ENCODE peak calls at places on chromosomes 2 and 18, in nine cellular contexts. A is GM06990, M is A549, Y is heart right ventricle, E is IMR-90, T is spleen, Q is trophoblast cell, V is foreskin fibroblast, L is cardiac fibroblast. B is an unnamed sample.

GRCh38 chr2:56108806-56109205 is 75.0 kb upstream of the CCDC85A start:
- DNase-seq in A (no peak), M (no peak), Y (no peak), E (no peak), T (no peak), Q (no peak), V (no peak), L (no peak), B (no peak)

GRCh38 chr2:191864623-191865521 is 18.0 kb upstream of the CAVIN2 start:
- DNase-seq in A (no peak), M (peak), Y (no peak), E (peak), T (no peak), Q (peak), V (peak), L (peak), B (no peak)

GRCh38 chr2:156818944-156819343 is 382.8 kb downstream of the GPD2 start:
- DNase-seq in A (no peak), M (no peak), Y (no peak), E (peak), T (no peak), Q (no peak), V (peak), L (peak), B (no peak)

GRCh38 chr2:11466307-11467125 is 555 bp upstream of the E2F6 start:
- DNase-seq in A (no peak), M (no peak), Y (peak), E (no peak), T (no peak), Q (no peak), V (no peak), L (no peak), B (no peak)

GRCh38 chr2:120864981-120865380 is 129.3 kb downstream of the GLI2 start:
- DNase-seq in A (no peak), M (no peak), Y (no peak), E (peak), T (peak), Q (peak), V (no peak), L (no peak), B (no peak)

GRCh38 chr2:14773696-14774095 is 141.2 kb downstream of the LRATD1 start:
- DNase-seq in A (no peak), M (no peak), Y (no peak), E (peak), T (no peak), Q (peak), V (no peak), L (no peak), B (no peak)

GRCh38 chr2:237472909-237473308 is 14.1 kb upstream of the MLPH start:
- DNase-seq in A (no peak), M (no peak), Y (no peak), E (no peak), T (no peak), Q (no peak), V (no peak), L (no peak), B (no peak)

GRCh38 chr18:49846263-49846662 is 32.9 kb upstream of the ACAA2 start:
- DNase-seq in A (no peak), M (no peak), Y (no peak), E (peak), T (no peak), Q (no peak), V (peak), L (peak), B (no peak)

GRCh38 chr2:173874003-173874898 is 90.9 kb downstream of the SP3 start:
- DNase-seq in A (peak), M (no peak), Y (no peak), E (no peak), T (no peak), Q (no peak), V (no peak), L (no peak), B (no peak)
- H3K4me3 ChIP-seq in A (no peak), M (no peak), Y (no peak), E (no peak), T (no peak), Q (no peak), V (no peak), L (no peak), B (no peak)

GRCh38 chr2:74919827-74920226 is 38.6 kb upstream of the POLE4 start:
- DNase-seq in A (peak), M (peak), Y (peak), E (peak), T (peak), Q (peak), V (peak), L (peak), B (peak)
- H3K4me3 ChIP-seq in A (peak), M (peak), Y (no peak), E (peak), T (peak), Q (peak), V (peak), L (peak), B (no peak)

GRCh38 chr2:10404324-10405143 is 43.6 kb downstream of the ODC1 start:
- DNase-seq in A (no peak), M (no peak), Y (no peak), E (no peak), T (no peak), Q (peak), V (no peak), L (no peak), B (no peak)
- H3K4me3 ChIP-seq in A (no peak), M (no peak), Y (no peak), E (no peak), T (no peak), Q (no peak), V (no peak), L (no peak), B (no peak)

DNA sequence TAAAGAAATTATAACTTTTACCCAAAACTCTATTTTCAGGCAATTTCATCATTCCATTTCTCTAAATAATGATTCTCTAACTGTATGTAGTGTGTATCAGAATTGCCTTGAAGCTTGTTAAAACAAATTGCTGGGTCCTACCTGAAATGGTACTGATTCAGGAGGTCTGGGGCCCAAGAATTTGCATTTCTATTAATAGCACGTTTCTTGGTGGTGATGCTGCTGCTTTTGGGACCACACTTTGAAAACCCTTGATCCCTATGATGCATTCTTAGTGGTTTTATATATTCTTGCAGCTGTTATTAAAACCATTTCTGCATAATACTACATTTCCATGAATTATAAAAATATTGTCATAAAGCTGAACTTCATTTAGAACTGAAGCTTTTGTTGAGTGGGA is 140.7 kb downstream of the NCK2 start:
- DNase-seq in A (no peak), M (no peak), Y (no peak), E (no peak), T (no peak), Q (no peak), V (no peak), L (no peak), B (no peak)
- H3K4me3 ChIP-seq in A (no peak), M (no peak), Y (no peak), E (no peak), T (no peak), Q (no peak), V (no peak), L (no peak), B (no peak)

GRCh38 chr2:75772908-75773630 is 62.4 kb upstream of the GCFC2 start:
- DNase-seq in A (no peak), M (no peak), Y (no peak), E (no peak), T (no peak), Q (no peak), V (no peak), L (no peak), B (no peak)
- H3K4me3 ChIP-seq in A (no peak), M (no peak), Y (no peak), E (no peak), T (no peak), Q (no peak), V (no peak), L (no peak), B (no peak)

DNA sequence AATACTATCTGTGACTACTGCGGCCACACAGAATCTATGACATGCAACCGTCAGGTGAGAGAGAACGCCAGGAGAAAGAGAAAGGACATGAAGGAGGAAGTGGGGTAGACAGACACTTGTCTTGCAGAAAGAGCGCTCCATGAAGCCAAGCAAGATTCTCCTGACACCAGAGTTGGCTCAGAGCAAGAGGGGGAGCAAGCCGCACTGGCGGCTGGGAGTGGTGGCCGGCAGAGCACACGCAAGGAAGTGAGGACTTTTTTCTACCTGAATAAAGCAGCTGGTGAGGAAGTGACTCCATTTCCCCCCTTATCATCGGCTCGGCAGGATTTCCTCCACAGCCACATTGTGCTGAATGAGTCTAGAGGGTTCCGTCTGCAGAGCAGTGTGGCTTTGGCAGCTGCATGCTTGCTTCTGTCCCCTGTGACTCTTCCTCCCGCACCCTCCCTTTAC is 181.5 kb downstream of the BCL2 start:
- DNase-seq in A (peak), M (no peak), Y (no peak), E (no peak), T (peak), Q (no peak), V (no peak), L (no peak), B (no peak)
- H3K4me3 ChIP-seq in A (peak), M (no peak), Y (peak), E (no peak), T (peak), Q (no peak), V (no peak), L (no peak), B (no peak)

GRCh38 chr2:64731306-64731654 is 77.6 kb upstream of the SERTAD2 start:
- DNase-seq in A (no peak), M (no peak), Y (no peak), E (no peak), T (no peak), Q (no peak), V (no peak), L (no peak), B (no peak)
- H3K4me3 ChIP-seq in A (peak), M (no peak), Y (no peak), E (no peak), T (peak), Q (no peak), V (peak), L (no peak), B (no peak)

DNA sequence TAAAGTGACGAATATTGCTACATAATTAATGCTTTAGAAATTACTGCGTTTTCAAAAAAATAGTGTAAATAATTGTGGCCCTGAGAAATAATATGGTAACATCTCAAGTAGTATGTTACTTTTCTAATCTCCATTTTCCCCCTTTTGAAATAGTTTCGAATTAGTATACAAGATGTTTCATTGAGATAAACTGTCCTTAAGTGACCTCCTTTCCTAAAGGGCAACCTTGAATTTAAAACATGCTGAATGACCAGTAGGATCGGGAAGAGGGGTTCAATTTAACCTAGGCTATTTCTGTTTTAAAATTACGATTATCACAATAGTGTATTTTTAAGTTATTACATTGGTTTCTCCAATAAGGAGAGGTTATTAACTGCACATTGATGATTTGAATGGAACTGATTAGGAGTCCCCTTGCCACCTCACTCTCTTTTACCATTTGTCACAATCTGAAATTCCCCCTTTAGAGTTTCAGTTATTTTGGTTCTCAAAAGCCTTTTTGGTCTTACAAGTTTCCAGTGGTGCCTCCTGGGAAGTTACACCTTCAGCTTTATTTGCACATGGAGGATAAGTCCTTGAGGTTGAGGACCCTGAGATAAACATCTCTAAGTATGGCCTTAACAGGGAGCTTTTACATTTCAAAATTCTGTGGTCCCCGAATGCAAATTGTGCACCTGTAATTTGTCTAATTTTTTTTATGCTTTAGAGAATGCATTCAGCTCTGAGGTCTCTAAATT is 2.3 kb downstream of the ACTR3 start:
- DNase-seq in A (no peak), M (no peak), Y (no peak), E (no peak), T (no peak), Q (no peak), V (no peak), L (no peak), B (no peak)
- H3K4me3 ChIP-seq in A (peak), M (peak), Y (peak), E (peak), T (peak), Q (no peak), V (peak), L (peak), B (no peak)

GRCh38 chr2:128771401-128771800 is 452.7 kb upstream of the HS6ST1 start:
- DNase-seq in A (no peak), M (no peak), Y (no peak), E (no peak), T (no peak), Q (no peak), V (no peak), L (no peak), B (no peak)

GRCh38 chr2:128772671-128773070 is 454.0 kb upstream of the HS6ST1 start:
- DNase-seq in A (no peak), M (no peak), Y (no peak), E (no peak), T (peak), Q (no peak), V (no peak), L (no peak), B (no peak)

GRCh38 chr2:128769457-128770142 is 450.9 kb upstream of the HS6ST1 start:
- DNase-seq in A (no peak), M (no peak), Y (no peak), E (no peak), T (peak), Q (no peak), V (no peak), L (no peak), B (no peak)

GRCh38 chr2:128768066-128768465 is 449.4 kb upstream of the HS6ST1 start:
- DNase-seq in A (no peak), M (no peak), Y (no peak), E (no peak), T (no peak), Q (no peak), V (no peak), L (no peak), B (no peak)

DNA sequence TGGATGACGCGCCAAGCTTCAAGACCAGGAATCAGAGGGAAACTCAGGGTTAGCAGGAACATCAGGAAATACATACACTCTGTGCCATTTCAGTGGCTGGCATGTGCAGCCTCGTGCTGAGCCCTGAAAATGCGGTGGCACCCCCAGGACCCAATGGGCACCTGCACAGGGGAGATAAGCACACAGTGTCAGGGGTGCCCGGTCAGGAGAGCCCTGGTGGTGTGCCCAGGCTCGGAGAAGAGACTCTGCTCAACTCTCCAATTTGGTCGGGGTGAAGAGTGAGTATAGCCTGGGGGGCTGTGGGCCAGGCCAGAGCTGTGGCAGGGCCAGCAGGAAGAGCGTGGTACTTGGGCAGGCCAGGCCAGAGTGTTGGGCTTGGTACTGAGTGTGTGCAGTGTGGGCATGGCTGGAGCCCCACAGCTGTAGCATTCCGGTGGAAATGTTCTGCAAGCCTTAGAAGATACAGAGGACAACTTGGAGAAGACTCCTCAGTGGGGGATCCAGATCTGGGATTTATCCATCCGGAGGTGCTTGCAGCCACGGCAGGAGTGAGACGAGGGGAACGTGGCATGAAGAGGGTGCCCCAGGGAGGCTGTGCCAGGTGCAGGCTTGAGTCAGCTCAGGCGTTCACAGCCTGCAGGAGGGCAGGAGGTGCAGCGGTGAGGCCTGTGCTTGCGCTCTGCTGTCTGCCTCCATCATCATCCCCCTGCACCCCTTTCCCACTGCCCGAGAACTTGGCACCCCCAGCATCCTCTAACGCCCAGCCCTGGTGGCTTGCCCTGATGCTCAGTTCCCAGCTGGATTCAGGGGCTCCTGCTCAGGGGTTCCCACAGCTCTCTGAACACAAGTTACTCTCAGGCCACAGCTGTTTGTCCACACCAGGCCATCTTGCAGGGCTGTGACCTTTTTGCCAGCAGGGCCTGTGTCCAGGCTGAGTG is 451.7 kb upstream of the HS6ST1 start:
- DNase-seq in A (no peak), M (no peak), Y (no peak), E (no peak), T (peak), Q (no peak), V (no peak), L (no peak), B (peak)
- H3K4me3 ChIP-seq in A (no peak), M (no peak), Y (no peak), E (no peak), T (no peak), Q (no peak), V (no peak), L (no peak), B (no peak)

DNA sequence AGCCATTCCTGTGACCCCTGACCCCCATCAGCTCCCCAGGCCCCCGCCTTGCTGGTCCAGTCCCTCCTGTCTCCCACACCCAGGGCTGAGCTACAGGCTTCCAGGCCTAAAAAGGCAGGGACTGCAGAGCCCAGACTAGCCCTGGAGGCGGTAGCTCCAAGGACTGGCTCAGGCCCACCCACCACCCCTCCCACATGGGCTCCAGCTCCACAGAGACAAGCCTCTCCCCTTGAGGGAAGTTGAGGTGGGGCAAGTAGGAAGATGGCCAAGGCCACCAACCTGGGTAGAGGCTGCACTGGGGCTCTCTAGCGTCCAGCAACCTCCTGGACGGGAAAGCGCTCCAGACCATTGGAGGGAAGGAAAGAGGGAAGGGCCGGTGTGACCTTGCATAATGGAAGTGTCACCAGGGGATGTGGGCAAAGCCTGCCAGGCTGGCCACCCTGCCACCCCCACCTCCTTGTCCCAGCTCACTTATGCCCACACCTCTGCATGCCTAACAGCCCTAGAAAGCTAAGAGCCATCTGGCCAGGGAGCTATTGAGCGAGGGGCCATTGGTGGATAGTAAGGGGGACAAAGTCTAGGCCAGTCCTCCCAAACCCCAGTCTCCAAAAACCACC is 63.1 kb downstream of the TNS1 start:
- DNase-seq in A (no peak), M (no peak), Y (no peak), E (no peak), T (peak), Q (no peak), V (no peak), L (no peak), B (no peak)
- H3K4me3 ChIP-seq in A (no peak), M (no peak), Y (peak), E (no peak), T (peak), Q (no peak), V (no peak), L (no peak), B (no peak)

B was measured in lower leg skin.